ENCODE peak calls at places on chromosomes 5 and 9, in six cellular contexts. Z is ovary, N is breast epithelium, P is cardiac muscle cell, L is right atrium auricular region, B is AG04450. E is an unnamed sample. For H3K27me3, the result is how much of the 10 kb centered on the place peaks cover.

GRCh38 chr5:123036391-123037103 is at the start of gene PPIC:
- DNase-seq in Z (peak), N (peak), P (peak), L (peak), B (no peak), E (peak)

GRCh38 chr5:2683720-2684119 is 67.8 kb downstream of the IRX2 start:
- DNase-seq in Z (no peak), N (no peak), P (no peak), L (no peak), B (no peak), E (no peak)

GRCh38 chr5:15183520-15183919 is 311.9 kb upstream of the ANKH start:
- DNase-seq in Z (no peak), N (no peak), P (peak), L (no peak), B (no peak), E (no peak)

GRCh38 chr9:90773593-90773992 is 28.0 kb upstream of the SYK start:
- DNase-seq in Z (no peak), N (no peak), P (peak), L (no peak), B (no peak), E (no peak)

GRCh38 chr9:129023036-129023907 is 4.9 kb downstream of the SH3GLB2 start:
- DNase-seq in Z (peak), N (no peak), P (no peak), L (peak), B (peak), E (peak)

GRCh38 chr5:11182441-11183080 is 421.5 kb upstream of the DAP start:
- DNase-seq in Z (no peak), N (no peak), P (peak), L (no peak), B (no peak), E (no peak)

GRCh38 chr5:28217695-28218094 is 1179.3 kb upstream of the CDH9 start:
- DNase-seq in Z (no peak), N (no peak), P (no peak), L (no peak), B (no peak), E (no peak)

GRCh38 chr5:136028782-136029742 is at the start of gene TGFBI:
- DNase-seq in Z (peak), N (no peak), P (peak), L (peak), B (peak), E (no peak)

GRCh38 chr5:143208365-143208641 is 195.2 kb downstream of the NR3C1 start:
- DNase-seq in Z (no peak), N (no peak), P (no peak), L (no peak), B (no peak), E (no peak)

GRCh38 chr9:89999534-90000370 is 394.9 kb downstream of the GADD45G start:
- DNase-seq in Z (peak), N (peak), P (peak), L (peak), B (no peak), E (no peak)

GRCh38 chr9:96293481-96293880 is 8.5 kb downstream of the HSD17B3 start:
- DNase-seq in Z (no peak), N (no peak), P (no peak), L (no peak), B (no peak), E (peak)

GRCh38 chr5:32302822-32303754 is 9.7 kb downstream of the MTMR12 start:
- DNase-seq in Z (no peak), N (no peak), P (no peak), L (no peak), B (no peak), E (no peak)

GRCh38 chr5:179326176-179326997 is 18.9 kb downstream of the ADAMTS2 start:
- DNase-seq in Z (peak), N (peak), P (no peak), L (peak), B (no peak), E (no peak)

GRCh38 chr9:98549401-98549800 is 159.3 kb downstream of the GABBR2 start:
- DNase-seq in Z (no peak), N (no peak), P (no peak), L (peak), B (no peak), E (no peak)

GRCh38 chr9:15235658-15236057 is 71.4 kb downstream of the TTC39B start:
- DNase-seq in Z (no peak), N (no peak), P (no peak), L (no peak), B (no peak), E (no peak)

GRCh38 chr9:117823621-117824020 is 119.4 kb downstream of the TLR4 start:
- DNase-seq in Z (no peak), N (no peak), P (no peak), L (no peak), B (no peak), E (no peak)

GRCh38 chr9:89366711-89367110 is 48.4 kb downstream of the SECISBP2 start:
- DNase-seq in Z (no peak), N (no peak), P (no peak), L (no peak), B (no peak), E (no peak)

GRCh38 chr9:93099551-93100264 is 3.7 kb downstream of the CARD19 start:
- DNase-seq in Z (peak), N (no peak), P (no peak), L (no peak), B (no peak), E (no peak)

GRCh38 chr9:98010450-98010849 is 27.3 kb downstream of the ANP32B start:
- DNase-seq in Z (no peak), N (no peak), P (no peak), L (no peak), B (no peak), E (peak)

GRCh38 chr5:143889986-143890385 is 78.0 kb downstream of the HMHB1 start:
- DNase-seq in Z (no peak), N (no peak), P (no peak), L (no peak), B (no peak), E (no peak)

GRCh38 chr5:142420521-142420920 is 95.7 kb upstream of the SPRY4 start:
- DNase-seq in Z (no peak), N (no peak), P (no peak), L (no peak), B (no peak), E (no peak)

GRCh38 chr9:26786571-26786970 is 106.0 kb downstream of the CAAP1 start:
- DNase-seq in Z (no peak), N (no peak), P (no peak), L (no peak), B (no peak), E (no peak)

GRCh38 chr5:178072749-178073148 is 40.6 kb upstream of the N4BP3 start:
- DNase-seq in Z (no peak), N (no peak), P (no peak), L (no peak), B (no peak), E (no peak)

GRCh38 chr5:178077751-178078150 is 35.6 kb upstream of the N4BP3 start:
- DNase-seq in Z (no peak), N (no peak), P (peak), L (no peak), B (no peak), E (no peak)

GRCh38 chr5:178071108-178071507 is 42.2 kb upstream of the N4BP3 start:
- DNase-seq in Z (no peak), N (no peak), P (no peak), L (no peak), B (no peak), E (no peak)

GRCh38 chr5:178078197-178078995 is 34.9 kb upstream of the N4BP3 start:
- DNase-seq in Z (no peak), N (peak), P (no peak), L (no peak), B (peak), E (no peak)

DNA sequence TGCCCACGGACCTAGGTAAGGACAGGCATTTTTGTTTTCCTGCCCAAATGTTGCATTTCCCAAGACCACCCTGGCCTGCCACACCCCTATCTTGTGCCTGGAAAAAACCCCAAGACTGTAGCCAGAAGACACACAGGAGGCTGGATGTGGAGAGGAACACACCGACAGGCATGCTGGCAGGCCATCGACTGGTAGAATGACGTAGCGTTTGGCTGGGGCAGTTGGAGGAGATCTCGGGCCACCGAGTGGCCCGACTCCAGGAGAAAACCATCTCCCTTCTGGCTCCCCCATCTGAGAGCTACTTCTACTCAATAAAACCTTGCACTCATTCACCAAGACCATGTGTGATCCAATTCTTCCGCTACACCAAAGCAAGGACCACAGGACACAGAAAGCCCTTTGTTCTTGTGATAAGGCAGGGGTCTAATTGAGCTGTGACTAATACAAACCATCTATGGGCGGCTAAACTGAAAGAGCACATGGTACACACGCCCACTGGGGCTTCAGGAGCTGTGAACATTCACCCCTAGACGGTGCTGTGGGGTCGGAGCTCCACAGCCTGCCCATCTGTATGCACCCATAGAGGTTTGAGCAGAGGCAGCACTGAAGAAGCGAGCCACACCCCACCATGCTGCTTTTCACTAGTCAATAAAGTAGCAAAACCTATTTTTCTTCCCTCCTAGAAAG is 38.9 kb upstream of the N4BP3 start:
- DNase-seq in Z (no peak), N (no peak), P (no peak), L (no peak), B (no peak), E (no peak)
- TF ChIP-seq CTCF in Z (no peak), N (no peak), P (no peak), L (no peak), B (no peak), E (no peak)

DNA sequence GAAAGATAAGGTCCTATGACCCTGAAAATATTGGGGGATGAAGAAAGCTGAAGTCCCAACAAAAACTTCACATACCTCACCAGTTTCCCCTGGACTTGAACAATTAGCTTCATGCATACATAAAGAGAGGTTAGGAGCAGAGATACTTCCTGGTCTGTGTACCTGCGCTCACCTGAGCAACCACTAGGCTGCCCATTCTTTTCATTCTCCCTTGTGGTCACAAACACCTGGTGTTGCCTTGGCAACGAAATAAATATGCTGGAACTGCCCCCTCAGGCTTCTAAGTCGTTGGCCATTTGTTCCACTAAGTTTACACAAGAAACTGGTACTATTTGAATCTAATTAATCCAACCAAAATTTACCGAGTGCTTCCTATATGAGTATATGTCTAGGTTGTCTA is 18.1 kb downstream of the OTP start:
- DNase-seq in Z (no peak), N (no peak), P (no peak), L (no peak), B (no peak), E (no peak)
- H3K27me3 ChIP-seq in Z (under half), N (under half), P (half or more), L (under half), B (under half), E (under half)

DNA sequence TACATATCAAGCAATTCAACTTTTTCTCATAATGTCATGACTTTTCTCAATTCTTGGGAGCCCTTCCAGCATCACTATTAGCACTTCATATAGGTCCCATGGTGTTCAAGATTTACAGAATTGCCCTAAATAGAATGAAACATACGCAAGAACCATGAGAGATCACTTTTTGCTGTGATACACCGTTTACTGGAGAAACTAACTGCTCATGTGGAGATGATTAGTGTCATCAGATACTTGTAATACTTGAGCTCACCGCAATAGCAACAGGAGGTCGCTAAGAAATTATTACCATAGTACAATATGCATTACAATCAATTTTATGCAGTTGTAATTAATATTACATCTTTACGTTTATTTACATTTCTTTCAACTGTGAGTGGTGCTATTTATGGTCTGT is 4.8 kb upstream of the PCSK5 start:
- DNase-seq in Z (no peak), N (no peak), P (no peak), L (no peak), B (no peak), E (no peak)
- TF ChIP-seq CTCF in Z (no peak), N (no peak), P (no peak), L (no peak), B (no peak), E (no peak)

GRCh38 chr9:22005700-22006605 is 3.2 kb downstream of the CDKN2B start:
- DNase-seq in Z (no peak), N (no peak), P (no peak), L (no peak), B (no peak), E (no peak)

GRCh38 chr9:22002038-22002437 is 7.1 kb downstream of the CDKN2B start:
- DNase-seq in Z (no peak), N (no peak), P (no peak), L (no peak), B (no peak), E (no peak)

GRCh38 chr9:22008662-22009562 is at the start of gene CDKN2B:
- DNase-seq in Z (peak), N (peak), P (peak), L (peak), B (peak), E (peak)

GRCh38 chr9:22009563-22009867 is 410 bp upstream of the CDKN2B start:
- DNase-seq in Z (no peak), N (no peak), P (no peak), L (no peak), B (no peak), E (no peak)

GRCh38 chr9:22005083-22005699 is 3.9 kb downstream of the CDKN2B start:
- DNase-seq in Z (no peak), N (no peak), P (peak), L (no peak), B (no peak), E (no peak)
- H3K27me3 ChIP-seq in Z (under half), N (under half), P (half or more), L (under half), B (under half), E (under half)

E was measured in kidney epithelial cell.